ENCODE peak calls at places on chromosomes 7 and 10, in nine cellular contexts. O is A549, L is esophagus muscularis mucosa, Z is body of pancreas, I is ovary, G is stomach, K is tibial nerve, Q is prostate gland, T is Peyer's patch. W is an unnamed sample.

GRCh38 chr10:96365571-96365970 is 6.8 kb upstream of the OPALIN start:
- DNase-seq in O (no peak), L (no peak), Z (no peak), I (no peak), G (no peak), K (no peak), Q (no peak), T (no peak), W (no peak)

GRCh38 chr10:60224129-60224705 is 165.5 kb downstream of the ANK3 start:
- DNase-seq in O (no peak), L (no peak), Z (no peak), I (no peak), G (no peak), K (no peak), Q (no peak), T (no peak), W (no peak)

GRCh38 chr10:74593470-74593869 is 232.9 kb upstream of the KAT6B start:
- DNase-seq in O (no peak), L (no peak), Z (no peak), I (no peak), G (no peak), K (no peak), Q (peak), T (no peak), W (no peak)

GRCh38 chr10:118213456-118213855 is 128.7 kb downstream of the FAM204A start:
- DNase-seq in O (no peak), L (no peak), Z (no peak), I (no peak), G (no peak), K (no peak), Q (no peak), T (no peak), W (no peak)

GRCh38 chr7:19754521-19755116 is 18.8 kb downstream of the TMEM196 start:
- DNase-seq in O (no peak), L (no peak), Z (no peak), I (no peak), G (no peak), K (no peak), Q (no peak), T (no peak), W (no peak)

GRCh38 chr7:118082506-118082905 is 101.5 kb upstream of the LSM8 start:
- DNase-seq in O (no peak), L (no peak), Z (no peak), I (no peak), G (no peak), K (no peak), Q (no peak), T (no peak), W (no peak)

GRCh38 chr7:122143376-122143750 is 686 bp downstream of the AASS start:
- DNase-seq in O (no peak), L (no peak), Z (peak), I (peak), G (peak), K (peak), Q (peak), T (peak), W (peak)

GRCh38 chr10:132258423-132258822 is 49.3 kb downstream of the STK32C start:
- DNase-seq in O (no peak), L (no peak), Z (no peak), I (no peak), G (no peak), K (no peak), Q (no peak), T (no peak), W (no peak)

GRCh38 chr7:92988051-92988450 is 129.7 kb downstream of the SAMD9 start:
- DNase-seq in O (peak), L (no peak), Z (no peak), I (no peak), G (no peak), K (peak), Q (peak), T (no peak), W (no peak)

GRCh38 chr10:97016728-97017473 is 168.9 kb downstream of the SLIT1 start:
- DNase-seq in O (no peak), L (no peak), Z (no peak), I (no peak), G (no peak), K (no peak), Q (no peak), T (no peak), W (no peak)

GRCh38 chr7:137262599-137262998 is 80.9 kb downstream of the PTN start:
- DNase-seq in O (no peak), L (no peak), Z (no peak), I (no peak), G (no peak), K (no peak), Q (no peak), T (no peak), W (no peak)

GRCh38 chr7:74032191-74032490 is 4.2 kb downstream of the ELN start:
- DNase-seq in O (no peak), L (no peak), Z (peak), I (peak), G (no peak), K (peak), Q (peak), T (no peak), W (peak)

GRCh38 chr7:41788556-41788955 is 85.7 kb upstream of the INHBA start:
- DNase-seq in O (no peak), L (no peak), Z (no peak), I (no peak), G (no peak), K (no peak), Q (no peak), T (no peak), W (no peak)

GRCh38 chr7:55181774-55182173 is 163.0 kb downstream of the EGFR start:
- DNase-seq in O (no peak), L (no peak), Z (no peak), I (no peak), G (no peak), K (no peak), Q (no peak), T (no peak), W (no peak)

GRCh38 chr7:45881759-45882464 is 6.4 kb upstream of the IGFBP1 start:
- DNase-seq in O (no peak), L (peak), Z (no peak), I (no peak), G (no peak), K (no peak), Q (no peak), T (no peak), W (no peak)

GRCh38 chr10:131495224-131495623 is 183.7 kb upstream of the TCERG1L start:
- DNase-seq in O (no peak), L (no peak), Z (no peak), I (no peak), G (no peak), K (no peak), Q (no peak), T (no peak), W (no peak)

GRCh38 chr7:67809586-67809985 is 813.0 kb downstream of the TYW1 start:
- DNase-seq in O (no peak), L (no peak), Z (no peak), I (no peak), G (no peak), K (no peak), Q (no peak), T (no peak), W (no peak)

GRCh38 chr10:111856631-111857030 is 326.9 kb downstream of the GPAM start:
- DNase-seq in O (no peak), L (no peak), Z (no peak), I (no peak), G (no peak), K (no peak), Q (no peak), T (no peak), W (no peak)

GRCh38 chr7:128939075-128939860 is 1.5 kb downstream of the IRF5 start:
- DNase-seq in O (no peak), L (no peak), Z (no peak), I (no peak), G (no peak), K (no peak), Q (no peak), T (no peak), W (no peak)

GRCh38 chr10:48234807-48235206 is 39.7 kb downstream of the FRMPD2 start:
- DNase-seq in O (no peak), L (no peak), Z (no peak), I (no peak), G (no peak), K (no peak), Q (no peak), T (no peak), W (no peak)

GRCh38 chr7:19519443-19519977 is 189.3 kb downstream of the POLR1F start:
- DNase-seq in O (no peak), L (no peak), Z (no peak), I (no peak), G (no peak), K (no peak), Q (no peak), T (no peak), W (no peak)

GRCh38 chr7:50914460-50914859 is 131.8 kb upstream of the GRB10 start:
- DNase-seq in O (no peak), L (no peak), Z (no peak), I (no peak), G (no peak), K (no peak), Q (no peak), T (no peak), W (no peak)

GRCh38 chr10:80468806-80469421 is 14.8 kb downstream of the TSPAN14 start:
- DNase-seq in O (no peak), L (no peak), Z (no peak), I (no peak), G (no peak), K (no peak), Q (peak), T (no peak), W (no peak)

GRCh38 chr7:114212753-114213439 is 201.7 kb upstream of the FOXP2 start:
- DNase-seq in O (no peak), L (no peak), Z (no peak), I (no peak), G (no peak), K (no peak), Q (no peak), T (no peak), W (no peak)

GRCh38 chr7:124257638-124258308 is 224.9 kb upstream of the TMEM229A start:
- DNase-seq in O (no peak), L (no peak), Z (no peak), I (no peak), G (no peak), K (no peak), Q (no peak), T (no peak), W (no peak)

GRCh38 chr7:46848944-46849343 is 733.0 kb downstream of the TNS3 start:
- DNase-seq in O (no peak), L (no peak), Z (no peak), I (no peak), G (no peak), K (no peak), Q (no peak), T (no peak), W (no peak)

GRCh38 chr7:130606161-130606560 is 62.4 kb downstream of the COPG2 start:
- DNase-seq in O (no peak), L (no peak), Z (no peak), I (no peak), G (no peak), K (no peak), Q (no peak), T (no peak), W (no peak)

GRCh38 chr7:5523052-5523711 is 99.5 kb upstream of the TNRC18 start:
- DNase-seq in O (no peak), L (no peak), Z (no peak), I (no peak), G (no peak), K (no peak), Q (no peak), T (no peak), W (no peak)

GRCh38 chr7:151745090-151745638 is 131.8 kb downstream of the PRKAG2 start:
- DNase-seq in O (peak), L (no peak), Z (peak), I (no peak), G (peak), K (peak), Q (no peak), T (peak), W (no peak)
- TF ChIP-seq POLR2A in O (no peak), L (no peak), Z (no peak), I (no peak), G (no peak), K (no peak), Q (no peak), T (peak), W (no peak)

GRCh38 chr7:111855842-111856227 is 293.5 kb upstream of the IMMP2L start:
- DNase-seq in O (no peak), L (peak), Z (peak), I (no peak), G (no peak), K (no peak), Q (peak), T (no peak), W (no peak)
- TF ChIP-seq CTCF in O (no peak), L (no peak), Z (no peak), I (no peak), G (no peak), K (no peak), Q (peak), T (no peak), W (no peak)

GRCh38 chr7:100432053-100432452 is 2.4 kb downstream of the MEPCE start:
- DNase-seq in O (no peak), L (no peak), Z (no peak), I (no peak), G (no peak), K (no peak), Q (no peak), T (no peak), W (no peak)

GRCh38 chr7:100433276-100433591 is 3.1 kb downstream of the PPP1R35 start:
- DNase-seq in O (no peak), L (no peak), Z (no peak), I (no peak), G (no peak), K (no peak), Q (no peak), T (no peak), W (no peak)

GRCh38 chr7:100432621-100433275 is 3.1 kb downstream of the MEPCE start:
- DNase-seq in O (no peak), L (no peak), Z (no peak), I (no peak), G (no peak), K (no peak), Q (no peak), T (no peak), W (no peak)

GRCh38 chr7:100434297-100435144 is 1.8 kb downstream of the PPP1R35 start:
- DNase-seq in O (no peak), L (no peak), Z (peak), I (peak), G (no peak), K (no peak), Q (no peak), T (no peak), W (no peak)

GRCh38 chr7:100433592-100434296 is 2.6 kb downstream of the PPP1R35 start:
- DNase-seq in O (no peak), L (no peak), Z (peak), I (no peak), G (no peak), K (no peak), Q (no peak), T (no peak), W (no peak)
- TF ChIP-seq POLR2A in O (no peak), L (no peak), Z (no peak), I (no peak), G (no peak), K (no peak), Q (no peak), T (no peak), W (no peak)

GRCh38 chr10:49353895-49354566 is 41.9 kb downstream of the DRGX start:
- DNase-seq in O (no peak), L (peak), Z (no peak), I (no peak), G (no peak), K (no peak), Q (no peak), T (no peak), W (no peak)
- TF ChIP-seq CTCF in O (no peak), L (no peak), Z (no peak), I (no peak), G (no peak), K (no peak), Q (no peak), T (no peak), W (no peak)

DNA sequence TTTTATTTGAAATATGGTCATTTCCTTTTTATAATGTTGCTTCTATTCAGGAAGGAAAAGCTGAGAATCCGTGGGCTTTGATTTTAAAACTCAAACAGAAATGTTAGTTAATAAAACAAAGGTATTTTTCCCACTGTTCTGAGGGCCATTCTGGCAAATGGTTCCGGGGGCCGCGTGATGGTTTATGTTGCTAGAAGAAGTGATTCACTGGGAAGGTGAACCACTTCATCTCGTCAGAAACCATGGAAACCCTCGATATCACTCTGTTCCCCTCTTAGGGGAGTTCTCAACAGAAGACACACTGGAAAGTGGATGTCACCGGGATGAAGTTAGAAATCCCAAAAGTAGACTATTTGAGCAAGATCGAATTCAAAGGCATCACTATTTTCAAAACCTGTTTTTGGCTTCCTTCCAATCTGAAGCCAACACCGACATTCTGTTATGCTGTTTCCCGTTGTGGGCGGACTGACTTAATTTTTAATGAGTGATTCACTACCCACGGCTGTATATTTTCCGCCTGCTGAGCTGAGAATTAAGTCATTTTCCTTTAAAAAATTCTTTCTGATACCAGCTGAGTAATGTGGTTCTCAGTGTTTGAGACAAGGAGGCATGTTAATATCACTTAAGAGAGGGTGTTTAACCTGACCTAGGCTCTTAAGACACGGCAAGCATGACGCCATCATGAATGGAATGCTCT is 84.1 kb downstream of the PTPRE start:
- DNase-seq in O (peak), L (no peak), Z (no peak), I (no peak), G (no peak), K (no peak), Q (no peak), T (no peak), W (no peak)
- TF ChIP-seq POLR2A in O (no peak), L (no peak), Z (no peak), I (no peak), G (no peak), K (no peak), Q (no peak), T (no peak), W (no peak)

GRCh38 chr7:106521115-106521514 is 139.8 kb downstream of the CCDC71L start:
- DNase-seq in O (no peak), L (no peak), Z (no peak), I (no peak), G (no peak), K (no peak), Q (no peak), T (no peak), W (no peak)
- TF ChIP-seq CTCF in O (no peak), L (no peak), Z (no peak), I (no peak), G (no peak), K (no peak), Q (no peak), T (no peak), W (no peak)

GRCh38 chr7:88218428-88218745 is 1.5 kb downstream of the SRI start:
- DNase-seq in O (no peak), L (no peak), Z (no peak), I (no peak), G (no peak), K (no peak), Q (no peak), T (no peak), W (no peak)

GRCh38 chr7:88217675-88218427 is 2.0 kb downstream of the SRI start:
- DNase-seq in O (no peak), L (no peak), Z (no peak), I (no peak), G (no peak), K (no peak), Q (no peak), T (no peak), W (no peak)

GRCh38 chr7:88223265-88223664 is 3.4 kb upstream of the SRI start:
- DNase-seq in O (no peak), L (no peak), Z (no peak), I (no peak), G (no peak), K (no peak), Q (no peak), T (no peak), W (no peak)

GRCh38 chr7:88218836-88219605 is 817 bp downstream of the SRI start:
- DNase-seq in O (peak), L (no peak), Z (peak), I (peak), G (peak), K (peak), Q (peak), T (peak), W (peak)

GRCh38 chr7:88219781-88220747 is at the start of gene SRI:
- DNase-seq in O (peak), L (peak), Z (peak), I (peak), G (peak), K (peak), Q (peak), T (peak), W (peak)
- TF ChIP-seq POLR2A in O (peak), L (no peak), Z (peak), I (peak), G (no peak), K (peak), Q (peak), T (peak), W (peak)

GRCh38 chr10:43259981-43260761 is 6.7 kb downstream of the RASGEF1A start:
- DNase-seq in O (no peak), L (peak), Z (peak), I (peak), G (no peak), K (no peak), Q (peak), T (peak), W (no peak)

GRCh38 chr10:43260911-43261577 is 5.8 kb downstream of the RASGEF1A start:
- DNase-seq in O (no peak), L (no peak), Z (no peak), I (no peak), G (no peak), K (no peak), Q (no peak), T (no peak), W (no peak)

GRCh38 chr10:43262902-43263466 is 3.9 kb downstream of the RASGEF1A start:
- DNase-seq in O (no peak), L (peak), Z (no peak), I (peak), G (no peak), K (no peak), Q (no peak), T (no peak), W (no peak)

GRCh38 chr10:43262043-43262901 is 4.6 kb downstream of the RASGEF1A start:
- DNase-seq in O (no peak), L (no peak), Z (no peak), I (peak), G (no peak), K (no peak), Q (no peak), T (peak), W (no peak)

GRCh38 chr10:43261578-43261965 is 5.3 kb downstream of the RASGEF1A start:
- DNase-seq in O (no peak), L (no peak), Z (no peak), I (peak), G (no peak), K (no peak), Q (no peak), T (no peak), W (no peak)
- TF ChIP-seq CTCF in O (no peak), L (no peak), Z (no peak), I (no peak), G (no peak), K (no peak), Q (no peak), T (no peak), W (no peak)

GRCh38 chr10:59004392-59004791 is 172.1 kb upstream of the PHYHIPL start:
- DNase-seq in O (no peak), L (no peak), Z (no peak), I (no peak), G (no peak), K (no peak), Q (no peak), T (no peak), W (no peak)
- TF ChIP-seq POLR2A in O (no peak), L (no peak), Z (no peak), I (no peak), G (no peak), K (no peak), Q (no peak), T (no peak), W (no peak)

GRCh38 chr7:49398236-49398635 is 375.2 kb upstream of the VWC2 start:
- DNase-seq in O (no peak), L (no peak), Z (no peak), I (no peak), G (no peak), K (no peak), Q (no peak), T (no peak), W (no peak)

GRCh38 chr7:49397750-49398149 is 375.7 kb upstream of the VWC2 start:
- DNase-seq in O (no peak), L (no peak), Z (no peak), I (no peak), G (no peak), K (no peak), Q (no peak), T (no peak), W (no peak)

GRCh38 chr7:49400891-49401550 is 372.4 kb upstream of the VWC2 start:
- DNase-seq in O (no peak), L (no peak), Z (no peak), I (no peak), G (no peak), K (no peak), Q (no peak), T (no peak), W (no peak)

GRCh38 chr7:49398730-49399129 is 374.7 kb upstream of the VWC2 start:
- DNase-seq in O (no peak), L (no peak), Z (no peak), I (no peak), G (no peak), K (no peak), Q (no peak), T (no peak), W (no peak)

DNA sequence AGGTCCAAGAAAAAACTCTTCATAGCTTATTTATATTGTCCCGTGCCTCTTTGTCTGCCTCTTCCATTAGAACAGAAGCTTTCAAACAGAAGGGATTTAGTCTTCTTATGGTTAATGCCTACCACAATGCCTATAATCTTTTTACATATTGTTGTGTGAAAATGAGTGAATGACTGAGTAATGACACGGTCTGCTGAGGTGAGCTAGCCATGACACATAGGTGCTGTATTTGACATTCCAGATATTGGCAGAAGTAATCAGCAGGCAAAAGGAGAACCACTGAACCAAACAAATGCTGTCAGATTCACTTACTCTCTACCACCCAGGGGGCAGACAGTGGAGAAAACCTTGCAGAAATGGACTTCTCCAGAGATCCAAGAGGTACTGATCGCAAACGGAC is 377.2 kb upstream of the VWC2 start:
- DNase-seq in O (no peak), L (no peak), Z (no peak), I (no peak), G (no peak), K (no peak), Q (no peak), T (no peak), W (no peak)
- TF ChIP-seq CTCF in O (no peak), L (no peak), Z (no peak), I (no peak), G (no peak), K (no peak), Q (no peak), T (no peak), W (no peak)